ENCODE peak calls at places on chromosome 18, in six cellular contexts. W, K, P, F, Y and N are unnamed samples.

GRCh38 chr18:42781298-42781815 is 334.1 kb downstream of the RIT2 start:
- DNase-seq in K (no peak), Y (no peak), P (no peak), F (no peak), W (no peak), N (no peak)

GRCh38 chr18:29383311-29384273 is 1206.7 kb upstream of the CDH2 start:
- DNase-seq in P (no peak), K (no peak), F (peak), W (no peak), Y (no peak), N (no peak)

GRCh38 chr18:22913861-22914260 is 19.3 kb upstream of the RBBP8 start:
- DNase-seq in K (no peak), W (no peak), F (no peak), P (no peak), Y (no peak), N (no peak)

GRCh38 chr18:31429623-31430022 is 17.9 kb upstream of the DSG3 start:
- DNase-seq in P (no peak), Y (no peak), F (no peak), K (no peak), W (no peak), N (no peak)

GRCh38 chr18:25360301-25360899 is 8.4 kb upstream of the ZNF521 start:
- DNase-seq in F (no peak), K (no peak), W (no peak), Y (no peak), P (no peak), N (no peak)

GRCh38 chr18:65498605-65499004 is 252.2 kb upstream of the CDH7 start:
- DNase-seq in Y (no peak), W (no peak), K (no peak), F (no peak), P (no peak), N (no peak)

GRCh38 chr18:6414118-6414722 is 491 bp downstream of the L3MBTL4 start:
- DNase-seq in W (no peak), F (no peak), P (peak), Y (peak), K (no peak), N (peak)

GRCh38 chr18:2515408-2515807 is 55.9 kb downstream of the METTL4 start:
- DNase-seq in Y (peak), K (no peak), W (no peak), P (no peak), F (peak), N (no peak)

GRCh38 chr18:24560511-24560981 is 100.1 kb downstream of the HRH4 start:
- DNase-seq in Y (no peak), P (no peak), K (no peak), W (peak), F (no peak), N (no peak)

GRCh38 chr18:65235966-65236634 is 514.7 kb upstream of the CDH7 start:
- DNase-seq in F (peak), K (peak), W (no peak), Y (no peak), P (no peak), N (no peak)

GRCh38 chr18:43606800-43607199 is 329.5 kb upstream of the SYT4 start:
- DNase-seq in W (no peak), P (no peak), F (no peak), Y (no peak), K (peak), N (no peak)

GRCh38 chr18:74831571-74832250 is 234.0 kb downstream of the ZNF407 start:
- DNase-seq in P (no peak), W (no peak), Y (no peak), K (no peak), F (no peak), N (no peak)

GRCh38 chr18:79548621-79548985 is 131.0 kb upstream of the CTDP1 start:
- DNase-seq in K (no peak), Y (no peak), F (no peak), P (no peak), W (no peak), N (no peak)

GRCh38 chr18:3458952-3459853 is 9.2 kb downstream of the TGIF1 start:
- DNase-seq in K (no peak), W (no peak), Y (no peak), F (no peak), P (no peak), N (no peak)

GRCh38 chr18:3758531-3758930 is 308.6 kb downstream of the TGIF1 start:
- DNase-seq in K (no peak), P (no peak), Y (no peak), W (no peak), F (peak), N (no peak)

GRCh38 chr18:76913583-76913982 is 91.2 kb downstream of the ZNF236 start:
- DNase-seq in Y (no peak), K (no peak), F (no peak), W (no peak), P (no peak), N (no peak)

GRCh38 chr18:80198391-80198790 is 48.9 kb downstream of the PARD6G start:
- DNase-seq in Y (no peak), K (no peak), W (no peak), F (no peak), P (no peak), N (no peak)

GRCh38 chr18:75654928-75655745 is 227.6 kb upstream of the SMIM21 start:
- DNase-seq in K (no peak), F (no peak), P (peak), W (peak), Y (no peak), N (no peak)

GRCh38 chr18:11310476-11311086 is 161.2 kb upstream of the PIEZO2 start:
- DNase-seq in W (no peak), Y (peak), F (no peak), K (peak), P (peak), N (peak)

GRCh38 chr18:79343567-79344207 is 52.0 kb upstream of the NFATC1 start:
- DNase-seq in Y (peak), F (no peak), P (no peak), W (no peak), K (no peak), N (no peak)

GRCh38 chr18:65988371-65988770 is 237.6 kb downstream of the CDH7 start:
- DNase-seq in K (no peak), Y (no peak), P (no peak), F (no peak), W (no peak), N (no peak)